ENCODE peak calls at places on chromosome 3, in eight cellular contexts. L is A549, N is ovary, E is heart left ventricle, S is stomach, Z is HepG2, M is lower leg skin, H is upper lobe of left lung. C is an unnamed sample.

GRCh38 chr3:2360815-2361214 is 262.1 kb downstream of the CNTN4 start:
- DNase-seq in L (no peak), N (no peak), E (no peak), S (no peak), Z (no peak), M (no peak), H (no peak), C (no peak)

GRCh38 chr3:58323795-58324674 is 8.7 kb upstream of the PXK start:
- DNase-seq in L (no peak), N (no peak), E (no peak), S (no peak), Z (no peak), M (no peak), H (no peak), C (peak)

GRCh38 chr3:126521122-126521891 is 2.6 kb upstream of the CHST13 start:
- DNase-seq in L (no peak), N (no peak), E (no peak), S (no peak), Z (no peak), M (no peak), H (no peak), C (no peak)

GRCh38 chr3:81728766-81729544 is 32.5 kb downstream of the GBE1 start:
- DNase-seq in L (no peak), N (no peak), E (no peak), S (no peak), Z (no peak), M (no peak), H (no peak), C (no peak)

GRCh38 chr3:98770261-98771039 is 7.3 kb downstream of the ST3GAL6 start:
- DNase-seq in L (no peak), N (no peak), E (peak), S (peak), Z (no peak), M (no peak), H (peak), C (no peak)

GRCh38 chr3:184811999-184812844 is at the start of gene VPS8:
- DNase-seq in L (peak), N (peak), E (peak), S (peak), Z (peak), M (peak), H (peak), C (peak)

GRCh38 chr3:56383092-56383491 is 85.2 kb downstream of the ERC2 start:
- DNase-seq in L (no peak), N (no peak), E (no peak), S (no peak), Z (no peak), M (no peak), H (no peak), C (no peak)

GRCh38 chr3:39911465-39912309 is 102.3 kb downstream of the MYRIP start:
- DNase-seq in L (no peak), N (no peak), E (no peak), S (no peak), Z (peak), M (no peak), H (no peak), C (no peak)

GRCh38 chr3:149581681-149582349 is 76.0 kb downstream of the WWTR1 start:
- DNase-seq in L (peak), N (no peak), E (peak), S (no peak), Z (no peak), M (no peak), H (peak), C (no peak)

GRCh38 chr3:48118322-48118721 is 69.9 kb downstream of the CDC25A start:
- DNase-seq in L (no peak), N (no peak), E (no peak), S (no peak), Z (no peak), M (no peak), H (no peak), C (no peak)

GRCh38 chr3:71461098-71461497 is 122.4 kb downstream of the FOXP1 start:
- DNase-seq in L (no peak), N (no peak), E (no peak), S (no peak), Z (no peak), M (no peak), H (no peak), C (no peak)

DNA sequence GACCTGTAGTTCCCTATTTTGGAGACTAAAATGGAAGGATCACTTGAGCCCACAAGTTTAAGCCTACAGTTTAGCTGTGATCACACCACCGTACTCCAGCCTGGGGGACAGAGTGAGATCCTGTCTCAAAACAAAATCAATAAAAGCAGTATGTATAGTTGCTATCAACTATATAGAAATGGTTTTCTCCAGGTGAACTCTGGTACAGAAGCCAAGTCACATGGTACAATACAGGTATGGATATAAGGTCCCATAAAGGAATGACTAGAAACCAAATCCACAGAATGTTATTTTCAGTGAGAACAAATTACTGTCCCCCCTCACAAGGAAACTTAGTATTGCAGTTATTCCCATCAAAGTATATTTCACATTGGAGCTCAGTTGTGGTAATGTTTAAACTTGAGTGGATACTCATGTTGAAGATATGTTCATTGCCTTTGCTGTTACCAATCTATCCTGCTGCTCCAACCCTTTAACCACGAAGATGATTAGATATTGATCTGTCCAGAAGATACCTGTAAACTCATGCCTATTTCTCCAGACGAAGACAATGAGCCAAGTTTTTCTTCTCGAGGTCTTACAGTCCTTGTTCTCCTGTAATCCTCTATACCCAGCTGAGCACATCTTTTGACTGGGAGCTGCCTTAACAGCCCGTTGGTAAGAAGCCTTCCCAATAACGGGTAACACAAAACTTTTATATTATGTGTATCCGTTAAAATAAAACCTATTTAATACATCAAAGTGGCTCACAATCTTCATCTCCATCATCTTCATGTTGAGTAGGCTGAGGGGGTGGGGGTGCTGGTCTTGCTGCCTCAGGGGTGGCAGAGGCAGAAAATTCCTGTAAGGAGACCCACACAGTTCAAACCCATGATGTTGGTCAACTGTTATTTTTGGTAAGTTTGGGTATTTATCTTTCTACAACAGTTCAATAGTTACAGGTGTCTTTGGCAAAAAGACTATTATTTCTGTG is 24.6 kb downstream of the TRA2B start:
- DNase-seq in L (no peak), N (no peak), E (no peak), S (no peak), Z (no peak), M (no peak), H (no peak), C (peak)
- TF ChIP-seq POLR2A in L (no peak), N (no peak), E (no peak), S (no peak), Z (peak), M (no peak), H (no peak), C (no peak)

GRCh38 chr3:156681003-156681402 is 6.6 kb downstream of the TIPARP start:
- DNase-seq in L (peak), N (no peak), E (peak), S (peak), Z (peak), M (no peak), H (peak), C (peak)

GRCh38 chr3:156678216-156678615 is 3.8 kb downstream of the TIPARP start:
- DNase-seq in L (no peak), N (no peak), E (no peak), S (no peak), Z (no peak), M (no peak), H (no peak), C (no peak)

GRCh38 chr3:156682491-156682890 is 8.1 kb downstream of the TIPARP start:
- DNase-seq in L (no peak), N (no peak), E (no peak), S (no peak), Z (no peak), M (no peak), H (no peak), C (no peak)

GRCh38 chr3:156682963-156683362 is 8.6 kb downstream of the TIPARP start:
- DNase-seq in L (no peak), N (no peak), E (no peak), S (no peak), Z (no peak), M (no peak), H (no peak), C (no peak)

DNA sequence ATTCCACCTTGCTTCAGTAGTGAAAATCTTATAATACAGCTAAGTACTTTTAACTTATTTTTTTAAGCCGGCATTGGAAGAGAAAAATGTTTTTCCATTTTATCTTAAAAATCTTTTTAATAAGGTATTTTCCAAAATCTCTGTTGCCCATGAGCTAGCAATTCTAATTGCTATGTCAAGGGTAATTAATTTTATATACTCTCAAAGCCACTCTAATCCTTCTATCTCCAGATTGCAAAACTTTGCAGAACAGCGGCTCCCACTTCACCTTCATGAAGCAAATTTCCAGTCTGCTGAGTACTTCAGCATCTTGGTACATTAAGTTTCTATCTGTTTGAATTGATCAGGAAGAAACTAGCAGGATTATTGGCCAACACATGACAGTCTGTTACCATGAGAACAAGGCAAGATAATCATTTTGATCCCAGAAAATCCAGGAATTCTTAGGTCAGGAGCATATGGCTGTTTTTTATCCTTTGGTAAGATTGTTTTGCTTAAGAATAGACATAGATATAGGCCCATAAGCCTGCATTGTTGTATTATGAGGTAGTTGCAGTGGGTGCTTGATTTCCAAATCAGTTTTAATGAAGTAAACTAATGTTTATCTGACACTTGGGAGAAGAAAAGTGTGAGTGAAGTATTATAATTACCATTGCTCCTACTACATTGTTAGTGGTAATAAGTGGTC is 6.0 kb downstream of the TIPARP start:
- DNase-seq in L (no peak), N (no peak), E (no peak), S (no peak), Z (no peak), M (no peak), H (no peak), C (no peak)
- TF ChIP-seq POLR2A in L (no peak), N (no peak), E (no peak), S (no peak), Z (no peak), M (no peak), H (no peak), C (no peak)

GRCh38 chr3:113697192-113698090 is 999 bp upstream of the USF3 start:
- DNase-seq in L (no peak), N (peak), E (no peak), S (no peak), Z (peak), M (peak), H (peak), C (peak)

GRCh38 chr3:113695426-113695817 is 1.0 kb downstream of the USF3 start:
- DNase-seq in L (no peak), N (no peak), E (no peak), S (no peak), Z (peak), M (no peak), H (no peak), C (peak)

GRCh38 chr3:113696658-113697191 is 283 bp upstream of the USF3 start:
- DNase-seq in L (peak), N (peak), E (peak), S (peak), Z (peak), M (peak), H (peak), C (peak)

GRCh38 chr3:113698213-113698742 is 1.8 kb upstream of the USF3 start:
- DNase-seq in L (no peak), N (no peak), E (no peak), S (no peak), Z (no peak), M (no peak), H (no peak), C (no peak)

DNA sequence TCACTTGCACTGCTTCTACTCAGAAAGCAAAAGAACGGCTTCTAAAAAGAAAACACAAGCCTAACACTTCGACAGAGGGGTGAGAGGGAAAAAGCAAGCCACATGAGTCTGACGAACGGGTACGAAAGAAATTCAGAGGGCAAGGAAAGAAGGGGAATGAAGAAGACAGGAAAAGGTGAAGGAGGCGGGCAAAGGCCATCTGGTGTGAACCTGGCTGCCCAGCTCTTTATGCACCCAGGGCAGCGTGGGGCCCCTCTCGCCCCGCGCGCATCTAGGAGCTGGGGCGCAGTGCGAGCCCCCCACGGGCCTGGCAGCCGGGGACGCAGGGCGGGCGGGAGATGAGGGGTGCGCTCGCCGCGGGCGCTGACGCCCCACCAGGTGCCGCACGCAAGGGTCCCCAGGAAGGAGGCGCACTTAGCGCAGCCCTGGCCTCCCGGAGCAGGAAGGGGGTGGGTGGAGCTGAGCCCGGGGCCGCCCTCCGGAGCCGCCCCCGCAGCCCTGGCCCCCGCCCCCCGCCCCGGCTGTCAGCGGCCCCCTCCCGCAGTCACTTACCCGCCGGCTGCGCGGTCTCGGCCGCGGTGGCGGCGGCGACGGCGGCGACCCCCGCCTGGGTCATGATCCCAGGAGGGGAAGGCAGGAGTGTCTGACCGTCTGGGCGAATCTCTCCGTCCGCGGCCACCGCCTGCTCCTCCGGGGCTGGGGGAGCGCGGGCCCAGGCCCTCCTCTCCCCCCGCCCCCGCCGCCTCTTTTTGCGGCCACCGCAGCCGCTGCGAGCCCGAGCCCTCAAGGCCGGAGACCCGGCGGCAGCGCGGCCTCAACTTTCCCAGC is at the start of gene USF3:
- DNase-seq in L (peak), N (peak), E (peak), S (peak), Z (peak), M (peak), H (peak), C (peak)
- TF ChIP-seq POLR2A in L (peak), N (peak), E (no peak), S (no peak), Z (peak), M (no peak), H (no peak), C (no peak)

GRCh38 chr3:156554842-156555687 is at the start of gene SSR3:
- DNase-seq in L (peak), N (peak), E (peak), S (peak), Z (peak), M (peak), H (peak), C (peak)

GRCh38 chr3:156551746-156552145 is 3.2 kb downstream of the SSR3 start:
- DNase-seq in L (no peak), N (no peak), E (no peak), S (no peak), Z (no peak), M (no peak), H (no peak), C (no peak)

GRCh38 chr3:156554515-156554841 is 439 bp downstream of the SSR3 start:
- DNase-seq in L (no peak), N (no peak), E (no peak), S (peak), Z (no peak), M (no peak), H (peak), C (no peak)

GRCh38 chr3:156552973-156553372 is 1.9 kb downstream of the SSR3 start:
- DNase-seq in L (no peak), N (no peak), E (no peak), S (no peak), Z (no peak), M (no peak), H (no peak), C (no peak)

DNA sequence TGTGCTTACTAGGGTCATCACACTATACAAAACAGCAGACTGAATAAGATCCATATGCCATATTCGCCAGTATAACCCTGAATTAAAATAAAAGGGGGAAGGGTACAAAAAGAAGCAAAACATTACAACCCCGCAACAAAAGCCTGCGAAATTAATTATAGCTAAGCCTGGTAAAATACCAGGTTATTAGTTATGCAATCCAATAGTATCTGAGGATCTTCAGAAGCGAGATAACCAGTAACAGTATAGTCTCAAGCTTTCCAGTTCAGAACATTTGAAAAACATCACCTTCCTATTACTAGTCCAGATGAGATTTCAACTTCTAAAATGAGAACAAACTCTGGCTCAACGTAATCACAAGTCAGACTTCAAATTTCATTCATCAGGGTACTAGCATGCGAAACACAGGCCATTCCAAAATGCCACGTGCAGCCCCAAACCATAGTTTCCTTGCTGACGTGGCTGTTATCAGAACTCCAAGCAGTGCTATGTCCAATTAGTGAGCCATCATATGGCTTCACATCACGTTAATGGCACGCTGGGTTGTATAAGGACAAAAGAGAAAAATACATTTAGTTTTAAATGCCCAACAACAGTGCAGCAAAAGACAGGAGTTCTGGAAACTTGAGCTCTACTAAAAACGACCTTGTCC is 1.1 kb downstream of the SSR3 start:
- DNase-seq in L (peak), N (no peak), E (no peak), S (no peak), Z (peak), M (no peak), H (no peak), C (peak)
- TF ChIP-seq POLR2A in L (no peak), N (no peak), E (no peak), S (no peak), Z (peak), M (no peak), H (no peak), C (no peak)

DNA sequence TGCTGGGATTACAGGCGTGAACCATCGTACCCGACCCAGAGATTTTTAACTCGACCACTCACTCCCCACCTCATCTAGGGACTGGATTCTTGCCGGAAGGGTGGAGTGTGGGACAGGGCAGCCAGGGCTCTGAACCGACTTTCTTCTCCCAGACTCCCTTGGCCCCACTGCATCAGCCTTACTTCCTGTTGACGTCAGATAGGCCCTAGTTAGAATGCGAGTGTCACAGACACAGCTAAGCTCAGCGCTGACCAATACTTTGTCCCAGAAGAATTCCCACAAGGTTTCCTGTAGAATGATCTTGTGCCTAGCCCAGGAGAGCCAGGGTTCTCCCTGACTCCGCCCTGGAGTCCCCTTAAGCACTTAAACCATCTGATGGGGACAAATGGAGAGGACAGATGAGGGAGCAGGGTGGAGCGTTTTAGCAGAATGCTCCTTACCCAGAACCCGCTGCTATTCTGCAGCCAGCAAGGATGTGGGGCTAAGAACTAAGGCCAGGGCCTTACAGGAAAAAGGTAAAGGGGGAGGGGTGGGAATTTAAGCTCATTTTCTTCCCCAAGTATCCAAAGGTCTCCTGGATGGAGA is 5.8 kb upstream of the TUSC2 start:
- DNase-seq in L (no peak), N (no peak), E (peak), S (no peak), Z (no peak), M (no peak), H (no peak), C (no peak)
- TF ChIP-seq POLR2A in L (no peak), N (no peak), E (no peak), S (no peak), Z (no peak), M (no peak), H (no peak), C (no peak)

GRCh38 chr3:10551821-10552630 is 46.6 kb upstream of the ATP2B2 start:
- DNase-seq in L (no peak), N (no peak), E (no peak), S (no peak), Z (no peak), M (peak), H (peak), C (peak)
- TF ChIP-seq POLR2A in L (no peak), N (no peak), E (no peak), S (no peak), Z (no peak), M (no peak), H (no peak), C (peak)